ENCODE peak calls at places on chromosomes 11 and 22, in nine cellular contexts. M is H9; G is aorta; H is activated CD4-positive, alpha-beta T cell treated with anti-CD3 and anti-CD28 coated beads, Interleukin-2, amount 50 U/mL, for 48 hours; D is amygdala; C is kidney tubule cell; L is T-helper 1 cell; P is DMS153; Y is HAP-1. A is an unnamed sample.

GRCh38 chr11:45590743-45591142 is 74.7 kb downstream of the CHST1 start:
- DNase-seq in M (no peak), G (peak), H (no peak), D (no peak), C (no peak), L (no peak), P (no peak), Y (peak), A (peak)

GRCh38 chr11:75013051-75013450 is 24.3 kb downstream of the NEU3 start:
- DNase-seq in M (no peak), G (no peak), H (no peak), D (no peak), C (peak), L (no peak), P (no peak), Y (no peak), A (no peak)

GRCh38 chr11:87005569-87005921 is 32.2 kb upstream of the TMEM135 start:
- DNase-seq in M (no peak), G (no peak), H (no peak), D (no peak), C (no peak), L (no peak), P (no peak), Y (no peak), A (no peak)

GRCh38 chr11:57476223-57476882 is 16.0 kb downstream of the RTN4RL2 start:
- DNase-seq in M (peak), G (peak), H (peak), D (no peak), C (peak), L (no peak), P (no peak), Y (no peak), A (no peak)

GRCh38 chr22:50435701-50436115 is 39.1 kb downstream of the SBF1 start:
- DNase-seq in M (no peak), G (no peak), H (no peak), D (no peak), C (no peak), L (no peak), P (no peak), Y (no peak), A (no peak)

GRCh38 chr22:46149998-46150549 is at the start of gene PPARA:
- DNase-seq in M (peak), G (peak), H (peak), D (peak), C (peak), L (peak), P (peak), Y (peak), A (peak)

GRCh38 chr22:38570841-38571364 is 920 bp upstream of the DMC1 start:
- DNase-seq in M (peak), G (no peak), H (peak), D (peak), C (peak), L (peak), P (no peak), Y (peak), A (peak)

GRCh38 chr11:86869966-86870570 is 69.7 kb downstream of the PRSS23 start:
- DNase-seq in M (peak), G (peak), H (peak), D (peak), C (peak), L (no peak), P (no peak), Y (peak), A (peak)

GRCh38 chr11:18834754-18835466 is 43.3 kb upstream of the PTPN5 start:
- DNase-seq in M (no peak), G (no peak), H (no peak), D (no peak), C (no peak), L (no peak), P (no peak), Y (no peak), A (no peak)

GRCh38 chr22:37259540-37260029 is 15.5 kb upstream of the RAC2 start:
- DNase-seq in M (peak), G (peak), H (peak), D (no peak), C (peak), L (no peak), P (peak), Y (peak), A (no peak)

GRCh38 chr11:129973809-129974208 is 28.8 kb downstream of the PRDM10 start:
- DNase-seq in M (peak), G (no peak), H (no peak), D (no peak), C (peak), L (no peak), P (no peak), Y (no peak), A (no peak)

GRCh38 chr11:65436412-65437032 is 13.9 kb downstream of the NEAT1 start:
- DNase-seq in M (no peak), G (no peak), H (no peak), D (no peak), C (peak), L (no peak), P (no peak), Y (peak), A (no peak)

GRCh38 chr11:65716294-65716693 is 4.2 kb downstream of the KAT5 start:
- DNase-seq in M (no peak), G (peak), H (no peak), D (no peak), C (no peak), L (no peak), P (no peak), Y (no peak), A (no peak)

GRCh38 chr22:20089977-20090729 is 10.1 kb downstream of the DGCR8 start:
- DNase-seq in M (no peak), G (peak), H (no peak), D (no peak), C (no peak), L (no peak), P (no peak), Y (no peak), A (no peak)

GRCh38 chr11:61682093-61682732 is 2.0 kb downstream of the DAGLA start:
- DNase-seq in M (no peak), G (peak), H (no peak), D (no peak), C (peak), L (no peak), P (peak), Y (no peak), A (no peak)

GRCh38 chr11:27926981-27927481 is 180.9 kb downstream of the KIF18A start:
- DNase-seq in M (no peak), G (no peak), H (no peak), D (no peak), C (peak), L (no peak), P (no peak), Y (no peak), A (no peak)

GRCh38 chr11:62961017-62961416 is 23.8 kb downstream of the SLC22A6 start:
- DNase-seq in M (no peak), G (no peak), H (no peak), D (no peak), C (no peak), L (no peak), P (no peak), Y (no peak), A (no peak)

GRCh38 chr11:57764972-57765371 is 3.4 kb downstream of the CTNND1 start:
- DNase-seq in M (no peak), G (no peak), H (no peak), D (no peak), C (no peak), L (no peak), P (no peak), Y (no peak), A (no peak)